ENCODE peak calls at places on chromosomes 1 and 21, in six cellular contexts. One of them, this sample, is unnamed.

GRCh38 chr1:2358072-2358471 is 33.3 kb downstream of the MORN1 start:
- DNase-seq in breast epithelium: no peak
- DNase-seq in HL-60: no peak
- DNase-seq in keratinocyte: no peak
- DNase-seq in PC-3: no peak
- DNase-seq in fibroblast of mammary gland: no peak
- DNase-seq in this sample: peak

GRCh38 chr1:237152506-237153335 is 110.7 kb downstream of the RYR2 start:
- DNase-seq in HL-60: no peak
- DNase-seq in breast epithelium: no peak
- DNase-seq in keratinocyte: no peak
- DNase-seq in PC-3: no peak
- DNase-seq in fibroblast of mammary gland: no peak
- DNase-seq in this sample: no peak

GRCh38 chr21:37128069-37128468 is 55.0 kb downstream of the TTC3 start:
- DNase-seq in HL-60: no peak
- DNase-seq in keratinocyte: no peak
- DNase-seq in fibroblast of mammary gland: no peak
- DNase-seq in breast epithelium: peak
- DNase-seq in PC-3: peak
- DNase-seq in this sample: no peak

GRCh38 chr1:150973826-150974579 is 632 bp downstream of the CERS2 start:
- DNase-seq in keratinocyte: no peak
- DNase-seq in PC-3: peak
- DNase-seq in fibroblast of mammary gland: peak
- DNase-seq in breast epithelium: no peak
- DNase-seq in HL-60: no peak
- DNase-seq in this sample: no peak

GRCh38 chr1:171911506-171911905 is 70.2 kb downstream of the DNM3 start:
- DNase-seq in HL-60: no peak
- DNase-seq in keratinocyte: no peak
- DNase-seq in fibroblast of mammary gland: peak
- DNase-seq in PC-3: peak
- DNase-seq in breast epithelium: no peak
- DNase-seq in this sample: no peak

GRCh38 chr1:156502396-156502748 is 1.8 kb upstream of the MEF2D start:
- DNase-seq in breast epithelium: no peak
- DNase-seq in PC-3: no peak
- DNase-seq in fibroblast of mammary gland: no peak
- DNase-seq in HL-60: no peak
- DNase-seq in keratinocyte: no peak
- DNase-seq in this sample: no peak

GRCh38 chr1:19342077-19342775 is 30.1 kb downstream of the SLC66A1 start:
- DNase-seq in HL-60: no peak
- DNase-seq in PC-3: no peak
- DNase-seq in keratinocyte: no peak
- DNase-seq in breast epithelium: no peak
- DNase-seq in fibroblast of mammary gland: peak
- DNase-seq in this sample: no peak

GRCh38 chr21:43325968-43326367 is 101.0 kb downstream of the SIK1 start:
- DNase-seq in fibroblast of mammary gland: no peak
- DNase-seq in breast epithelium: no peak
- DNase-seq in keratinocyte: no peak
- DNase-seq in PC-3: no peak
- DNase-seq in HL-60: no peak
- DNase-seq in this sample: no peak

GRCh38 chr1:240000634-240001033 is 91.0 kb upstream of the FMN2 start:
- DNase-seq in keratinocyte: no peak
- DNase-seq in HL-60: no peak
- DNase-seq in PC-3: peak
- DNase-seq in fibroblast of mammary gland: peak
- DNase-seq in breast epithelium: no peak
- DNase-seq in this sample: no peak

GRCh38 chr1:111612006-111612405 is 7.6 kb upstream of the RAP1A start:
- DNase-seq in PC-3: no peak
- DNase-seq in keratinocyte: no peak
- DNase-seq in breast epithelium: peak
- DNase-seq in fibroblast of mammary gland: no peak
- DNase-seq in HL-60: no peak
- DNase-seq in this sample: no peak

GRCh38 chr1:197519741-197520334 is 251.8 kb downstream of the CRB1 start:
- DNase-seq in fibroblast of mammary gland: peak
- DNase-seq in keratinocyte: no peak
- DNase-seq in HL-60: no peak
- DNase-seq in breast epithelium: no peak
- DNase-seq in PC-3: peak
- DNase-seq in this sample: no peak

GRCh38 chr1:228538831-228539230 is 51.6 kb downstream of the RNF187 start:
- DNase-seq in PC-3: no peak
- DNase-seq in fibroblast of mammary gland: no peak
- DNase-seq in breast epithelium: peak
- DNase-seq in HL-60: no peak
- DNase-seq in keratinocyte: no peak
- DNase-seq in this sample: peak

GRCh38 chr1:178278135-178278534 is 184.2 kb downstream of the RASAL2 start:
- DNase-seq in HL-60: no peak
- DNase-seq in PC-3: no peak
- DNase-seq in breast epithelium: no peak
- DNase-seq in keratinocyte: peak
- DNase-seq in fibroblast of mammary gland: no peak
- DNase-seq in this sample: no peak

GRCh38 chr21:41892726-41893125 is 13.6 kb upstream of the PRDM15 start:
- DNase-seq in keratinocyte: no peak
- DNase-seq in HL-60: no peak
- DNase-seq in fibroblast of mammary gland: no peak
- DNase-seq in PC-3: no peak
- DNase-seq in breast epithelium: no peak
- DNase-seq in this sample: no peak

GRCh38 chr1:17984510-17985085 is 123.0 kb upstream of the IGSF21 start:
- DNase-seq in PC-3: peak
- DNase-seq in fibroblast of mammary gland: peak
- DNase-seq in breast epithelium: no peak
- DNase-seq in keratinocyte: no peak
- DNase-seq in HL-60: no peak
- DNase-seq in this sample: no peak

GRCh38 chr1:182588460-182589396 is at the start of gene RNASEL:
- DNase-seq in PC-3: peak
- DNase-seq in fibroblast of mammary gland: peak
- DNase-seq in HL-60: peak
- DNase-seq in keratinocyte: no peak
- DNase-seq in breast epithelium: peak
- DNase-seq in this sample: peak

GRCh38 chr1:236512019-236512418 is 11.8 kb upstream of the LGALS8 start:
- DNase-seq in PC-3: no peak
- DNase-seq in HL-60: no peak
- DNase-seq in breast epithelium: no peak
- DNase-seq in keratinocyte: no peak
- DNase-seq in fibroblast of mammary gland: no peak
- DNase-seq in this sample: no peak

GRCh38 chr1:200982071-200982945 is 41.2 kb downstream of the KIF21B start:
- DNase-seq in HL-60: no peak
- DNase-seq in keratinocyte: no peak
- DNase-seq in fibroblast of mammary gland: peak
- DNase-seq in breast epithelium: no peak
- DNase-seq in PC-3: no peak
- DNase-seq in this sample: no peak

GRCh38 chr1:77279929-77280328 is 1.9 kb upstream of the AK5 start:
- DNase-seq in fibroblast of mammary gland: no peak
- DNase-seq in keratinocyte: no peak
- DNase-seq in PC-3: no peak
- DNase-seq in HL-60: no peak
- DNase-seq in breast epithelium: no peak
- DNase-seq in this sample: no peak

GRCh38 chr1:17719874-17720273 is 35.3 kb upstream of the ACTL8 start:
- DNase-seq in fibroblast of mammary gland: peak
- DNase-seq in keratinocyte: no peak
- DNase-seq in breast epithelium: no peak
- DNase-seq in PC-3: no peak
- DNase-seq in HL-60: no peak
- DNase-seq in this sample: no peak

GRCh38 chr21:26958792-26959191 is 8.1 kb downstream of the ADAMTS5 start:
- DNase-seq in breast epithelium: no peak
- DNase-seq in HL-60: no peak
- DNase-seq in fibroblast of mammary gland: peak
- DNase-seq in keratinocyte: no peak
- DNase-seq in PC-3: no peak
- DNase-seq in this sample: no peak

GRCh38 chr21:26964379-26964778 is 2.5 kb downstream of the ADAMTS5 start:
- DNase-seq in HL-60: no peak
- DNase-seq in breast epithelium: peak
- DNase-seq in fibroblast of mammary gland: peak
- DNase-seq in keratinocyte: no peak
- DNase-seq in PC-3: no peak
- DNase-seq in this sample: no peak

GRCh38 chr21:26962516-26963305 is 4.2 kb downstream of the ADAMTS5 start:
- DNase-seq in breast epithelium: no peak
- DNase-seq in keratinocyte: no peak
- DNase-seq in PC-3: no peak
- DNase-seq in HL-60: no peak
- DNase-seq in fibroblast of mammary gland: peak
- DNase-seq in this sample: no peak

GRCh38 chr21:26965091-26965566 is 1.8 kb downstream of the ADAMTS5 start:
- DNase-seq in HL-60: no peak
- DNase-seq in breast epithelium: peak
- DNase-seq in keratinocyte: no peak
- DNase-seq in PC-3: no peak
- DNase-seq in fibroblast of mammary gland: no peak
- DNase-seq in this sample: no peak

DNA sequence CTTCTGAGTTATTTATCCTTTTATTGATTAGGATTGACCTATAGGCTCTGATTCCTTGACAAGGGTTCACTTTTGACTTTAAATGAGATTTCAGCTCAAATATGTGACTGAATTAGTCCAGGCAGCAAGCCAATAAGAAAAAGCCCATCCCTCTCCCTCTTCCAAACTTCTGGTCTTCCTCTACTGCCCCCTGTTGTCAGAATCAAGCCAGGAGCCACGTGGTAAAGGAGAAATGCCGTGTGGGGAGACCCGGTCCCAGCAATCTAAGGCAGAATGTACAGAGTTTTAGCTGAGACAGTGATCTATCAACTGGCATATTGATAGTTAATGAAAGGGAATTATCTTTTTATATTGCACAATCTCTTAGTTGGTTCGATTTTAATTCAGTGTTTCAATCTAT is 5.2 kb downstream of the ADAMTS5 start:
- DNase-seq in PC-3: peak
- DNase-seq in breast epithelium: no peak
- DNase-seq in fibroblast of mammary gland: peak
- DNase-seq in HL-60: no peak
- DNase-seq in keratinocyte: no peak
- DNase-seq in this sample: no peak
- TF ChIP-seq CTCF in PC-3: peak
- TF ChIP-seq CTCF in breast epithelium: no peak
- TF ChIP-seq CTCF in fibroblast of mammary gland: peak
- TF ChIP-seq CTCF in HL-60: no peak
- TF ChIP-seq CTCF in keratinocyte: peak
- TF ChIP-seq CTCF in this sample: peak

DNA sequence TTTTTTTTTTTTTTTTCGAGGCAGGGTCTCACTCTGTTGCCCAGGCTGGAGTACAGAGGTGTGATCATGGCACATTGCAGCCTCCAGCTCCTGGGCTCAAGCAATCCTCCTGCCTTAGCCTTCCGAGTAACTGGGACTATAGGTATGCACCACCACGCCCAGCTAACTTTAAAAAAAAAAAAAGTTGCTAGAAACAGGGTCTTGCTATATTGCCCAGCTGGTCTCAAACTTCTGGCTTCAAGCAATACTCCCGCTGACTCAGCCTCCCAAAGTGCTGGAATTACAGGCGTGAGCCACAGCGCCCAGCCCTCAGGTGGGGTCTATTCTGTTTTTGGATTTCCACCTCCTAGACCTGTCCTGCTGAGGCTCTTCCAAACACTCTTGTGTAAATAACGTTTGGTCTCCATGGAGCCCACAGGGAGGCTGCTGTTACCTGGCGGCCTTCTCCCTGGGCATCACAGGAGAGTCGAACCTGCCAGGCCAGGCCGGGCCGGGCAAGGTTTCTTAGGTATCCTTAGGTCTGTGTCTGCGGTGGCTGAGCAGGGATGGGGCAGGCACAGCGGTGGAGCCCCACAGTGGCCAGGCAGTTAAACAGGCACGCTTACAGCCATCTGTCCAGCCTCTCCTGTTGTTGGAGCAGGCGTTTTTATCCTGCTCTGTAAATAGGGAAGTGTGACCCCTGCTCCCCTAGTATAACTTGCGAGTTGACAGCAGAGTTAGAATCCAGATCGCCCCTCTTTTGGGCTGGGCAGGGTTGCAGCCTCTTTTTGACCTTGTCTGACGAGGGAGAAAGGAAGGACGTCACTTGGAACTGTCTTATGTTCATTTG is 18.8 kb downstream of the PLEKHM2 start:
- DNase-seq in fibroblast of mammary gland: peak
- DNase-seq in PC-3: no peak
- DNase-seq in breast epithelium: no peak
- DNase-seq in HL-60: no peak
- DNase-seq in keratinocyte: no peak
- DNase-seq in this sample: no peak
- TF ChIP-seq CTCF in fibroblast of mammary gland: peak
- TF ChIP-seq CTCF in PC-3: peak
- TF ChIP-seq CTCF in breast epithelium: no peak
- TF ChIP-seq CTCF in HL-60: no peak
- TF ChIP-seq CTCF in keratinocyte: peak
- TF ChIP-seq CTCF in this sample: no peak

GRCh38 chr1:35857830-35858229 is 25.2 kb upstream of the AGO1 start:
- DNase-seq in keratinocyte: no peak
- DNase-seq in HL-60: peak
- DNase-seq in fibroblast of mammary gland: peak
- DNase-seq in PC-3: peak
- DNase-seq in breast epithelium: no peak
- DNase-seq in this sample: no peak
- TF ChIP-seq CTCF in keratinocyte: peak
- TF ChIP-seq CTCF in HL-60: peak
- TF ChIP-seq CTCF in fibroblast of mammary gland: peak
- TF ChIP-seq CTCF in PC-3: peak
- TF ChIP-seq CTCF in breast epithelium: no peak
- TF ChIP-seq CTCF in this sample: peak

DNA sequence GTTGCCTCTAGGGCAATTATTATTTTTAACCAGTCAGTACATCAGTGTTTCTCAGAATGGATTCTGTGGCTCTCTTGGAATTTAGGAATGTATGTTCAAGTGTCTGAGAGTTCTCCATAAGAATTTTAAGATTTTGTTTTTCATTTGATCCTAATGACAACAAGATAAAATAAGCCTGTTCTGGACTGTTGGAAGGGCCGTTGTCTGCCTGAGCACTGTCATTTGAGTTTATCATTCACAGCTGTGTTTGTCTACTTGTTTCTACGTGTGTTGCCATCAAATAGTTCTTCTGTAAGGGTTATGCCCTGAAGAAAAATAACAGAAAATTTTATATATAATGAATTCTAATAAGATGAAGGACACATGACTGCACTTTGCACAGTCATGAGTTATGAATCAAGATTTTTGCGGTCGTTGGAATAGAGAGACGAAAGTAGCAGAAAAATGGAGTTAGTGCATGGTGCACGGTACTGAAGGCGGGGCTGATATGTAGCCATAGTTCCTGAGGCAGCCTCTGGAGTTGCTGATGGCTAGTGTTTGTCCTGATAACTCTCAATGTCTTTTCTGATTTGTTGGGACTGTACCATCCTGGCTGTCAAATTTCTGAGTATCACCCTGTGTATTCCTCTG is 92.5 kb downstream of the NOS1AP start:
- DNase-seq in fibroblast of mammary gland: no peak
- DNase-seq in PC-3: no peak
- DNase-seq in HL-60: no peak
- DNase-seq in keratinocyte: no peak
- DNase-seq in breast epithelium: no peak
- DNase-seq in this sample: no peak
- TF ChIP-seq CTCF in fibroblast of mammary gland: no peak
- TF ChIP-seq CTCF in PC-3: no peak
- TF ChIP-seq CTCF in HL-60: no peak
- TF ChIP-seq CTCF in keratinocyte: no peak
- TF ChIP-seq CTCF in breast epithelium: no peak
- TF ChIP-seq CTCF in this sample: no peak

GRCh38 chr1:116852910-116853309 is 56.8 kb upstream of the PTGFRN start:
- DNase-seq in HL-60: no peak
- DNase-seq in breast epithelium: no peak
- DNase-seq in PC-3: peak
- DNase-seq in fibroblast of mammary gland: peak
- DNase-seq in keratinocyte: no peak
- DNase-seq in this sample: no peak
- TF ChIP-seq CTCF in HL-60: no peak
- TF ChIP-seq CTCF in breast epithelium: no peak
- TF ChIP-seq CTCF in PC-3: no peak
- TF ChIP-seq CTCF in fibroblast of mammary gland: no peak
- TF ChIP-seq CTCF in keratinocyte: no peak
- TF ChIP-seq CTCF in this sample: no peak